ENCODE peak calls at places on chromosomes 5 and 9, in seven cellular contexts. M is IMR-90, I is mesendoderm, W is H9, V is mesenchymal stem cell, B is neuronal stem cell, S is trophoblast cell. O is an unnamed sample.

GRCh38 chr5:66329078-66329477 is 185.0 kb downstream of the SREK1 start:
- DNase-seq in V (no peak), S (peak), W (no peak), B (no peak), M (no peak), I (peak), O (no peak)

GRCh38 chr5:151239237-151239861 is 13.6 kb upstream of the GM2A start:
- DNase-seq in V (peak), W (peak), B (peak), I (peak), M (peak), S (peak), O (no peak)

GRCh38 chr5:77129386-77129785 is 42.3 kb upstream of the ZBED3 start:
- DNase-seq in I (peak), B (no peak), S (no peak), W (peak), V (peak), M (peak), O (peak)

GRCh38 chr9:86485359-86485758 is 131.1 kb upstream of the TUT7 start:
- DNase-seq in W (no peak), M (no peak), B (no peak), S (no peak), V (no peak), I (no peak), O (no peak)

GRCh38 chr9:89794918-89795317 is 190.1 kb downstream of the GADD45G start:
- DNase-seq in B (no peak), I (no peak), W (no peak), M (no peak), S (peak), V (no peak), O (no peak)

GRCh38 chr9:108316633-108317032 is 539.2 kb downstream of the ACTL7B start:
- DNase-seq in V (peak), W (no peak), M (no peak), I (no peak), S (peak), B (no peak), O (no peak)

GRCh38 chr9:19154135-19154612 is 26.9 kb upstream of the PLIN2 start:
- DNase-seq in I (peak), M (peak), B (no peak), V (peak), S (peak), W (no peak), O (no peak)

GRCh38 chr9:79617395-79617794 is 45.6 kb downstream of the TLE4 start:
- DNase-seq in V (no peak), B (no peak), M (peak), W (no peak), I (no peak), S (no peak), O (no peak)

GRCh38 chr9:110928604-110929003 is 109.7 kb downstream of the LPAR1 start:
- DNase-seq in B (no peak), M (peak), S (no peak), V (no peak), I (no peak), W (no peak), O (no peak)

GRCh38 chr5:74870299-74871067 is 4.3 kb upstream of the FAM169A start:
- DNase-seq in W (no peak), V (no peak), I (peak), M (no peak), S (peak), B (no peak), O (no peak)
- H2BK120ac ChIP-seq in W (no peak), V (no peak), I (peak), M (no peak), S (peak), B (no peak), O (peak)

GRCh38 chr5:160021818-160022446 is 13.0 kb downstream of the TTC1 start:
- DNase-seq in V (peak), B (peak), W (peak), M (peak), I (peak), S (peak), O (no peak)
- H2BK120ac ChIP-seq in V (no peak), B (no peak), W (no peak), M (peak), I (no peak), S (no peak), O (no peak)

GRCh38 chr5:59186623-59187022 is 603.7 kb downstream of the RAB3C start:
- DNase-seq in S (no peak), B (no peak), I (no peak), W (no peak), M (peak), V (peak), O (no peak)

GRCh38 chr5:59187772-59188347 is 605.0 kb downstream of the RAB3C start:
- DNase-seq in S (no peak), W (no peak), I (no peak), M (peak), B (no peak), V (peak), O (no peak)

GRCh38 chr5:59189482-59189881 is 606.6 kb downstream of the RAB3C start:
- DNase-seq in S (no peak), V (no peak), W (no peak), I (no peak), B (no peak), M (no peak), O (no peak)

GRCh38 chr5:59190746-59191145 is 607.9 kb downstream of the RAB3C start:
- DNase-seq in M (no peak), B (no peak), S (no peak), I (no peak), W (no peak), V (peak), O (no peak)

DNA sequence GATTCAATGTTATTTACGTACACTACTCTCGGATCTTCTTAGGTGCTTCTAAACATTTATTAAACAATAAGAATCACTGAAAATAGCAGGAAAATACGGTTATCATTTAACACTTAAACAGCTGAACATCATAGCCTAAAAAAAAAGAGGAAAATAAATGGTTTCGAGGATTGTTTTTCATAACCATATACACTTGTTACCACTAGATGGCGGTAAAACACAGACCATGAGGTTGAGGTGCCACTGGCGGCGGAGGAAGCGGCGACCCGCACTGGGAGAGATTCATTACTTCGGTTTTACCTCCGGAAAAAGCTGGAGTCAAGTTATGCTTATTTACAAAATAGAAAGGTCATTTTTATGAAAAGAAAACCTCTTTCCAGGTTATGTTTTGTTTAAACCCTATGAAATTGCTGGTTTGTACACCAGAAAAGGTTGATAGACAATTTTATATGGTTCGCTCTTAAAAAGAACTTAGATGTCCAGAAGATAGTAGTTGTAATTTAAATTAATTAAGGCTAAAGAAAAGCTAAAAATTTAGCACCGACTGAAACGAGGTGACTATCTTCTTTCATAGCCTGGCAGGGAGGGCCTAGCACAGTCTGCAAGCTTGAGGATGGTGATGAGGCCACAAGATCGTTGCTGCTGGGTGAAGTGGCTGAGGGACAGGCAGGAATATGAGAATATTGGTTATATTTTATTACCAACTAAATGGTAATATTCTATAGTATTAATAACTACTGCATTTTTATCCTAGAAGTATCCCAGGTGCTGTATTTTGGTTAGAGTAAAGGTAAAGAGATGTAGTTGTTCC is 605.7 kb downstream of the RAB3C start:
- DNase-seq in I (peak), V (peak), M (peak), B (peak), S (peak), W (peak), O (peak)
- H2BK120ac ChIP-seq in I (no peak), V (no peak), M (no peak), B (no peak), S (no peak), W (no peak), O (no peak)

GRCh38 chr5:109644829-109645228 is 44.9 kb upstream of the MAN2A1 start:
- DNase-seq in I (peak), W (peak), B (no peak), M (no peak), V (no peak), S (no peak), O (peak)

GRCh38 chr5:109643951-109644350 is 45.8 kb upstream of the MAN2A1 start:
- DNase-seq in V (no peak), I (peak), M (no peak), W (no peak), B (no peak), S (no peak), O (no peak)

GRCh38 chr5:109650451-109650850 is 39.3 kb upstream of the MAN2A1 start:
- DNase-seq in W (no peak), S (no peak), M (no peak), V (no peak), I (peak), B (no peak), O (no peak)

GRCh38 chr5:109649371-109649770 is 40.4 kb upstream of the MAN2A1 start:
- DNase-seq in V (no peak), B (no peak), M (no peak), S (no peak), I (no peak), W (no peak), O (no peak)

DNA sequence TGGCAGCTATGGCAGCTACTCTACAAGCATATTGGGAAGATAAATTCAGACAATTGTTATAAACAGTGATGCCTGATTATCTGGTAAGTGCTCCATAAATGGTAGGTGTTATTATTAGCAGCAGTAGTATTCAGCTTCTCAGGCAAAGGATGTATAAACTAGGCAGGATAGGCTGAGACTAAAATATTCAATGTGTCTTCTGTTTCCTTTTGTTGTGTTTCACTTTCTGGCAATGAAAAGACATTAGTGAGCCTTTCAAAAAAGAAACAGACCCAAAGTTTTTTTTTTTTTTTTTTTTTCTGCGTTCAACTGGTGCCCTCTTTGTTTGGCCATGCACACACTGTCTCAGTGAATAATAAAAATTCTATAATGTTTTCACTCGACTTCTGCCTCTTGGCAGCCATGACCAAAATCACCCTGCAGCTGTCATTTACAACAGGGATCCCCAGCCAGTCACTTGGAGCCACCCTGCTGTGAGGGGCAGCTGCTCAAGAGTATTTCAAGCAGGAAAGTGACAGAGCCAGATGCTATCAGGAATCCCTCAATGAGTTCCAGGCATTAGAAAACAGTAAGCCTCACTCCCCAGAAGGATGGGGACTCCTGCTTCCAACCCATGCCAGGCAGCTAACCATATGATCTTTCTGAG is 44.0 kb upstream of the MAN2A1 start:
- DNase-seq in I (peak), B (peak), V (no peak), W (peak), S (no peak), M (no peak), O (no peak)
- H2BK120ac ChIP-seq in I (peak), B (no peak), V (no peak), W (no peak), S (no peak), M (no peak), O (no peak)

DNA sequence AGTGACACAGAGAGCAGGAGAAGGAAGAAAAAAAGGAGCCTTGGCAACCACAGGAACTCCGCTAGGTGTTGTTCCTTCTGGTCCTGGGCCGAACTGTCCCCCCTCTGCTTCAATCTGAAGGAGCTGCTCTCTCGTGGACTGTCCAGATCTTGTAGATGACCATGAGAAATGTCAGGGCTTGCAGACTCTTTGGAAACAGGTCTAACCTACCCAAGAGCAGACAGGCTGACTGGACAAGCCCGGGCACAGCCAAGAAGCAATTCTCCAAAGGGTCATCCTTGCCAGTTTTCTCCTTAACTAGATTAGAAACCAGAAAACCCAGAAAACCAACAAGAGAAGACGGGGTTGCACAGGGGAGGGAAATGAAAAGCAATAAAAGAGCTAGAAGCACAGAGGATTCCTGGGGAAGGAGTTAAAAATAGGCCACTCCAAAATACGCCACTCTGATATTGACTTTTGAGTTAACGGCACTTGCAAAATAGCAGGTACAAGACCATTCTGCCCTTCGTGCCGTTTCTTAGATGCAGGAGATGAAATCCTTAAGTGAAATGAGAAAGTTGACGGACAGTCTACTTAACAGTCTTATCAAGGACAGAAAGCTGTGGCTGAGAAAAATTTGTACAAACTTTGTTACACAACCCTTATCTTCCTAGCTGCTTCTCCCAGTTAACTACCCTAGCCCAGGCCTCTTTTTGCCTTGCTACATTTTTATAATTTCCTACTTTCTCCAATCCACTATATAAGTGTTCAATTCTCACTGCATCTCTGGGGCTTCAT is 5.8 kb downstream of the GCNT4 start:
- DNase-seq in M (no peak), I (no peak), S (no peak), V (no peak), W (no peak), B (no peak), O (no peak)
- H2BK120ac ChIP-seq in M (no peak), I (no peak), S (peak), V (no peak), W (no peak), B (no peak), O (no peak)

DNA sequence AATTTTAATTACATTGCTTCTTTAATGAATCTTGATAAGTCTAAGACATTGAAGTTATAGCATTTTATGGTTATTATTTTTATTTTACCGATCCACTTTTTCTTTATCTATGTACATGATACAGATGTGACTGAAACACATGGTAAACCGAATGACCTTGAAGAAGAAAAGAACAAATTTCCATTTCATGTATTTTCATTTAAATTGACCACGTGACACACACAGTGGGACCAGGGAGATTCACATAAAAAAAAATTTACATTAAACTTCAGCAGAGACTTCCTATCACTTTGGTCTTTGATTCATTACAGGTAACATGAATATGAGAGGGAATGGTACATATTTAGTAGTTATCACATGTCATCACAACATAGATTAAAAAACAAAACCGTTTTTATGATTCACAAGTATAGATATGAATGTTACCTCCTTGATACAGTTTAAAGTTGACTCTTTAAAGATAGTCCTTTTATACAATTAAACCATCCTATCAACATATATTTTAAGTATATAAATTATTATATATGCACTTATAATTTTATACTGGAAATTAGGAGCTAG is 133.1 kb downstream of the ZCCHC7 start:
- DNase-seq in B (no peak), V (no peak), S (no peak), W (no peak), M (no peak), I (no peak), O (no peak)
- H2BK120ac ChIP-seq in B (no peak), V (no peak), S (no peak), W (no peak), M (no peak), I (no peak), O (no peak)